ENCODE peak calls at places on chromosomes 5 and 9, in five cellular contexts. U, P, C, E and Y are unnamed samples.
A peak's percentile ranks its signal among the peaks of the same experiment; 100 is the strongest.

GRCh38 chr9:137195525-137196220 is 4.9 kb downstream of the TPRN start:
- DNase-seq in C (peak; percentile 96), U (no peak), E (no peak), P (no peak), Y (no peak)

GRCh38 chr9:113622600-113623400 is 159.3 kb downstream of the RGS3 start:
- DNase-seq in E (peak; percentile 46), P (peak; percentile 87), C (no peak), U (no peak), Y (peak; percentile 89)

GRCh38 chr5:55276771-55277170 is 30.7 kb downstream of the DHX29 start:
- DNase-seq in P (peak; percentile 42), E (no peak), C (no peak), U (no peak), Y (no peak)

GRCh38 chr9:127549218-127549617 is 62.9 kb upstream of the STXBP1 start:
- DNase-seq in U (no peak), E (no peak), C (no peak), P (no peak), Y (no peak)

GRCh38 chr5:27241564-27242257 is 203.3 kb upstream of the CDH9 start:
- DNase-seq in E (no peak), U (no peak), C (no peak), P (peak; percentile 40), Y (no peak)

GRCh38 chr9:127786773-127787123 is 914 bp downstream of the CDK9 start:
- DNase-seq in C (no peak), E (no peak), U (no peak), P (no peak), Y (no peak)

GRCh38 chr9:133252301-133252776 is 22.7 kb downstream of the ABO start:
- DNase-seq in C (peak; percentile 95), P (no peak), U (peak; percentile 88), E (no peak), Y (no peak)

GRCh38 chr9:136044971-136045594 is 50.0 kb downstream of the NACC2 start:
- DNase-seq in C (no peak), U (no peak), P (no peak), E (no peak), Y (no peak)

GRCh38 chr5:95600557-95600956 is 19.3 kb upstream of the GPR150 start:
- DNase-seq in P (no peak), E (no peak), C (no peak), U (no peak), Y (no peak)

GRCh38 chr5:157857821-157858526 is 971 bp downstream of the CLINT1 start:
- DNase-seq in E (no peak), P (no peak), C (no peak), U (no peak), Y (peak; percentile 59)

GRCh38 chr9:84140535-84141101 is 160.0 kb downstream of the RMI1 start:
- DNase-seq in E (no peak), U (no peak), P (peak; percentile 46), C (peak; percentile 80), Y (peak; percentile 24)

GRCh38 chr9:21028476-21028875 is 3.0 kb downstream of the HACD4 start:
- DNase-seq in U (no peak), E (no peak), P (peak; percentile 44), C (no peak), Y (no peak)

GRCh38 chr9:78453450-78453849 is 156.5 kb downstream of the PSAT1 start:
- DNase-seq in P (no peak), U (no peak), C (no peak), E (no peak), Y (no peak)

GRCh38 chr5:179166171-179166885 is 106.2 kb downstream of the ZNF354C start:
- DNase-seq in E (peak; percentile 62), P (no peak), C (no peak), U (peak; percentile 46), Y (no peak)

GRCh38 chr9:137031904-137032639 is at the start of gene FUT7:
- DNase-seq in P (no peak), E (no peak), U (no peak), C (peak; percentile 34), Y (peak; percentile 52)

GRCh38 chr5:143600396-143601075 is 197.1 kb upstream of the NR3C1 start:
- DNase-seq in E (no peak), C (no peak), U (no peak), P (peak; percentile 68), Y (no peak)

GRCh38 chr5:142472306-142472951 is 147.6 kb upstream of the SPRY4 start:
- DNase-seq in U (no peak), P (peak; percentile 89), C (no peak), E (no peak), Y (peak; percentile 74)

GRCh38 chr9:95807326-95807947 is 68.1 kb upstream of the ERCC6L2 start:
- DNase-seq in E (no peak), P (peak; percentile 61), U (no peak), C (no peak), Y (no peak)

GRCh38 chr9:31259824-31260223 is 1124.6 kb upstream of the ACO1 start:
- DNase-seq in E (no peak), U (no peak), C (no peak), P (no peak), Y (no peak)

GRCh38 chr5:170225326-170226137 is 7.3 kb upstream of the C5orf58 start:
- DNase-seq in E (peak; percentile 81), P (peak; percentile 85), U (peak; percentile 55), C (peak; percentile 69), Y (peak; percentile 91)

GRCh38 chr5:127820910-127821553 is 117.8 kb downstream of the CCDC192 start:
- DNase-seq in U (no peak), C (peak; percentile 47), E (no peak), P (peak; percentile 68), Y (no peak)

GRCh38 chr9:113594484-113595299 is 131.2 kb downstream of the RGS3 start:
- DNase-seq in U (peak; percentile 29), E (no peak), C (no peak), P (peak; percentile 70), Y (no peak)

GRCh38 chr9:112120471-112120925 is 54.6 kb downstream of the SUSD1 start:
- DNase-seq in E (no peak), U (no peak), C (peak; percentile 17), P (peak; percentile 20), Y (no peak)

GRCh38 chr9:84819446-84819845 is 149.9 kb downstream of the NTRK2 start:
- DNase-seq in P (no peak), C (no peak), U (no peak), E (no peak), Y (no peak)

GRCh38 chr5:33774323-33774722 is 117.5 kb downstream of the ADAMTS12 start:
- DNase-seq in U (no peak), P (peak; percentile 55), E (no peak), C (no peak), Y (no peak)

GRCh38 chr9:30970186-30970585 is 1414.3 kb upstream of the ACO1 start:
- DNase-seq in E (no peak), P (no peak), U (no peak), C (no peak), Y (no peak)

GRCh38 chr5:29485333-29485732 is 1708.2 kb upstream of the CDH6 start:
- DNase-seq in C (no peak), E (no peak), P (no peak), U (no peak), Y (no peak)

GRCh38 chr9:87223397-87224246 is 274.0 kb upstream of the DAPK1 start:
- DNase-seq in P (peak; percentile 27), C (no peak), U (no peak), E (no peak), Y (no peak)

GRCh38 chr5:40518511-40518917 is 161.2 kb upstream of the PTGER4 start:
- DNase-seq in E (no peak), C (no peak), P (peak; percentile 87), U (no peak), Y (peak; percentile 35)

GRCh38 chr9:85402541-85402940 is 339.2 kb downstream of the AGTPBP1 start:
- DNase-seq in P (no peak), E (no peak), U (no peak), C (no peak), Y (no peak)

GRCh38 chr5:28576022-28576421 is 1537.6 kb upstream of the CDH9 start:
- DNase-seq in E (no peak), P (no peak), C (no peak), U (no peak), Y (no peak)

GRCh38 chr5:45408067-45408466 is 288.1 kb downstream of the HCN1 start:
- DNase-seq in P (no peak), U (no peak), C (no peak), E (no peak), Y (no peak)

GRCh38 chr9:132074736-132075135 is 4.9 kb downstream of the MED27 start:
- DNase-seq in E (no peak), U (no peak), C (no peak), P (peak; percentile 86), Y (no peak)

GRCh38 chr9:38263534-38263933 is 129.0 kb upstream of the ALDH1B1 start:
- DNase-seq in C (no peak), E (no peak), U (no peak), P (peak; percentile 48), Y (no peak)
- TF ChIP-seq CTCF in C (no peak), E (no peak), U (peak; percentile 17), P (peak; percentile 36), Y (no peak)

GRCh38 chr5:15385037-15385436 is 114.9 kb upstream of the FBXL7 start:
- DNase-seq in P (no peak), U (no peak), C (no peak), E (no peak), Y (no peak)

GRCh38 chr5:15384176-15384575 is 115.8 kb upstream of the FBXL7 start:
- DNase-seq in C (no peak), U (no peak), E (no peak), P (no peak), Y (no peak)

GRCh38 chr5:15383021-15383420 is 117.0 kb upstream of the FBXL7 start:
- DNase-seq in U (no peak), C (no peak), E (no peak), P (no peak), Y (no peak)

GRCh38 chr5:15384581-15384980 is 115.4 kb upstream of the FBXL7 start:
- DNase-seq in E (no peak), C (no peak), P (no peak), U (no peak), Y (no peak)

DNA sequence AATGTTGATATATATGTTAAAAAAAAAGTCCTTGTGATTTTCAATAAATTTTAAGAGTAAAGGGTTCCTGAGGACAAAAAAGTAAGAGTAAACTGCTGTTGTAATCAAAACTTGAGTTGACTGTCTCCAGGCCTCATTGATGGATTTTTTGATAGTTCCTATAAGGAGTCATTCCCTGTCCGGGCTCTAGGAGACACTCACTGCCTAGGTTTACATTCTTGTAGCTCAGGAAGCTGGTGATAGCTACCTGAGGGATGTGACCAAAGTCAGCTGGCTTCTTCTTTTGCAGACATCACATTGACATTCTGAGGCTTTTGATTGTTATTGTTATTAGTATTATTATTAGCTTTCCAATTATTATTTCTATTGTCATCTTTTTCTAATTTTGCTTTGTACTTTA is 116.5 kb upstream of the FBXL7 start:
- DNase-seq in U (no peak), E (no peak), C (no peak), P (peak; percentile 27), Y (no peak)
- TF ChIP-seq CTCF in U (no peak), E (no peak), C (peak; percentile 15), P (peak; percentile 29), Y (no peak)

DNA sequence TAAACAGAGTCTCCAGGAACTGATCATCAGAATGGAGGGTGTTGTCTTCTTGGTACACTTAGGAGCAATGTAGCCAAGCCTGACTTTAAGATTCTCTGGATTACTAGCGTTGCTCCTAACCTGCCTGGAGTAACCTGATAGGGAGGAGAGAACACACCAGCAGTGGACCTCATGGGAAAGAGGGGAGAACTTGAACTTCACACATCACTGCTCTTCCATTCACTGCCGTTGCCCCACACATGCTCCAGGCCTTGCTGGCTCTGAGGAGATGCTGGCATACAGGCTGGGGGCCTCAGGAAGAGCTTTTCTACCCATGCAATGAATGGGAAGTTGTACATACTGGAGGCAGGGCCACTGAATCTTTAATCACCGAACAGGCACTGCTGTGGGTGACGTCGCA is 60.3 kb upstream of the ADAMTS16 start:
- DNase-seq in P (no peak), C (no peak), U (no peak), E (no peak), Y (no peak)
- TF ChIP-seq CTCF in P (no peak), C (no peak), U (no peak), E (no peak), Y (no peak)

GRCh38 chr5:180803181-180804128 is 849 bp upstream of the MGAT1 start:
- DNase-seq in U (peak; percentile 93), E (peak; percentile 88), C (peak; percentile 75), P (peak; percentile 50), Y (peak; percentile 97)
- TF ChIP-seq CTCF in U (no peak), E (no peak), C (no peak), P (no peak), Y (no peak)